ENCODE peak calls at places on chromosomes 12 and 14, in six cellular contexts. H is heart right ventricle, G is stomach, C is breast epithelium, A is RWPE2, O is GM23338. M is an unnamed sample.

GRCh38 chr12:65524666-65525065 is 246.2 kb downstream of the MSRB3 start:
- DNase-seq in H (no peak), G (no peak), C (no peak), A (no peak), O (no peak), M (no peak)

GRCh38 chr14:51228890-51229289 is 11.2 kb upstream of the TMX1 start:
- DNase-seq in H (no peak), G (no peak), C (no peak), A (no peak), O (no peak), M (no peak)

GRCh38 chr12:14849664-14850063 is 6.3 kb upstream of the ART4 start:
- DNase-seq in H (peak; percentile 23), G (no peak), C (no peak), A (no peak), O (no peak), M (no peak)

GRCh38 chr14:94401083-94401482 is 12.7 kb upstream of the SERPINA1 start:
- DNase-seq in H (no peak), G (no peak), C (no peak), A (no peak), O (no peak), M (no peak)

GRCh38 chr12:127174881-127175280 is 1092.1 kb upstream of the TMEM132C start:
- DNase-seq in H (no peak), G (no peak), C (no peak), A (no peak), O (no peak), M (no peak)

GRCh38 chr12:92648242-92649031 is 54.4 kb upstream of the PLEKHG7 start:
- DNase-seq in H (no peak), G (no peak), C (no peak), A (no peak), O (peak; percentile 23), M (no peak)

GRCh38 chr14:68715032-68715924 is 77.6 kb downstream of the ZFP36L1 start:
- DNase-seq in H (no peak), G (no peak), C (no peak), A (no peak), O (no peak), M (no peak)

GRCh38 chr12:15151141-15152091 is 69.8 kb downstream of the RERG start:
- DNase-seq in H (peak; percentile 32), G (no peak), C (no peak), A (no peak), O (peak; percentile 35), M (no peak)

GRCh38 chr14:104549536-104550339 is 29.8 kb upstream of the C14orf180 start:
- DNase-seq in H (no peak), G (no peak), C (no peak), A (no peak), O (no peak), M (peak; percentile 16)

GRCh38 chr12:59977779-59978178 is 381.9 kb downstream of the SLC16A7 start:
- DNase-seq in H (no peak), G (no peak), C (no peak), A (no peak), O (no peak), M (no peak)

GRCh38 chr14:69427596-69427995 is 29.1 kb downstream of the SLC39A9 start:
- DNase-seq in H (no peak), G (no peak), C (no peak), A (no peak), O (no peak), M (no peak)

GRCh38 chr12:102833687-102834435 is 83.2 kb downstream of the PAH start:
- DNase-seq in H (no peak), G (no peak), C (no peak), A (no peak), O (peak; percentile 79), M (no peak)

GRCh38 chr14:76516884-76517283 is 140.9 kb downstream of the ESRRB start:
- DNase-seq in H (no peak), G (no peak), C (no peak), A (no peak), O (no peak), M (no peak)

GRCh38 chr14:92414685-92415084 is 91.7 kb downstream of the SLC24A4 start:
- DNase-seq in H (no peak), G (no peak), C (no peak), A (no peak), O (no peak), M (peak; percentile 32)

GRCh38 chr12:2287151-2287550 is 234.4 kb downstream of the CACNA1C start:
- DNase-seq in H (peak; percentile 60), G (no peak), C (no peak), A (no peak), O (no peak), M (no peak)
- H3K27ac ChIP-seq in H (peak overlapping the region; percentile 75), G (peak overlapping the region; percentile 47), C (peak overlapping the region; percentile 91), A (no peak overlapping the region), O (no peak overlapping the region), M (peak overlapping the region; percentile 59)

GRCh38 chr12:110578522-110579238 is 4.4 kb downstream of the PPTC7 start:
- DNase-seq in H (no peak), G (no peak), C (no peak), A (no peak), O (no peak), M (no peak)
- H3K4me1 ChIP-seq in H (peaks cover 20% of the 10 kb centered on the region), G (peaks cover 39% of the 10 kb centered on the region), C (no peaks in the 10 kb centered on the region), A (peaks cover 49% of the 10 kb centered on the region), O (peaks cover 19% of the 10 kb centered on the region), M (peaks cover 58% of the 10 kb centered on the region)

GRCh38 chr14:98138666-98139065 is 1133.3 kb downstream of the BCL11B start:
- DNase-seq in H (no peak), G (no peak), C (no peak), A (no peak), O (peak; percentile 88), M (peak; percentile 30)
- TF ChIP-seq CTCF in H (peak; percentile 28), G (peak; percentile 18), C (peak; percentile 35), A (peak; percentile 55), O (peak; percentile 80), M (no peak)

DNA sequence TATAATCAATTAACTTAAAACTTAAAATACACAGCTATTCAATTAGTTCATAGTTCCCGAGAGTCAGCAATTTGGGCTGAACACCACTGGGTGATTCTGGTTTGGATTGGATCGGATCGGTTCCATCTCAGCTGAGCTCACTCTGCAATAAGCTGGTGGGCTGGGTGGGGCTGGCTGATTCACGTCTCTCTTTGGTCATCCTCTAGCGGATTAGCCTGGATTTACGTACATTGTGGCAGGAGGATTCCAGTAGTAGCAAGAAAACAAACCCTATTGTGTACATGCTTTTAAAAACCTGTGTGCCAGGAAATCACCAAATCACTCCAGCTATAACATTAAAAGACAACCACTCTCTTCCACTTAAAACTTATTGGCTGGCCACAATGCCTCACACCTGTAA is 3.2 kb upstream of the CLEC4C start:
- DNase-seq in H (no peak), G (no peak), C (no peak), A (no peak), O (no peak), M (no peak)
- H3K27ac ChIP-seq in H (no peak overlapping the region), G (no peak overlapping the region), C (no peak overlapping the region), A (no peak overlapping the region), O (peak overlapping the region; percentile 45), M (no peak overlapping the region)

M was measured in upper lobe of left lung.